ENCODE peak calls at places on chromosomes 6 and 20, in seven cellular contexts. G is CD8-positive, alpha-beta memory T cell; Z is mammary epithelial cell; C is heart left ventricle; Q is CD4-positive, alpha-beta memory T cell; I is neuronal stem cell; M is lower lobe of right lung. R is an unnamed sample.

GRCh38 chr6:6586671-6587526 is 1.6 kb upstream of the LY86 start:
- DNase-seq in G (peak; percentile 22), Z (no peak), C (no peak), Q (no peak), I (no peak), M (no peak), R (no peak)

GRCh38 chr6:116385462-116385807 is 14.7 kb downstream of the DSE start:
- DNase-seq in G (no peak), Z (peak; percentile 91), C (peak; percentile 17), Q (no peak), I (no peak), M (no peak), R (no peak)

GRCh38 chr6:72724545-72724944 is 102.7 kb downstream of the KCNQ5 start:
- DNase-seq in G (no peak), Z (no peak), C (no peak), Q (no peak), I (no peak), M (no peak), R (no peak)

GRCh38 chr6:151690768-151691562 is 116.5 kb upstream of the ESR1 start:
- DNase-seq in G (no peak), Z (peak; percentile 39), C (no peak), Q (peak; percentile 33), I (no peak), M (no peak), R (no peak)

GRCh38 chr6:154257074-154257473 is 99.5 kb downstream of the IPCEF1 start:
- DNase-seq in G (no peak), Z (no peak), C (peak; percentile 13), Q (no peak), I (no peak), M (no peak), R (no peak)

GRCh38 chr20:24833592-24833991 is 115.5 kb upstream of the CST7 start:
- DNase-seq in G (no peak), Z (no peak), C (no peak), Q (no peak), I (no peak), M (no peak), R (no peak)

GRCh38 chr6:92767101-92767500 is 652.3 kb downstream of the EPHA7 start:
- DNase-seq in G (no peak), Z (no peak), C (no peak), Q (no peak), I (no peak), M (no peak), R (no peak)

GRCh38 chr20:1466211-1467081 is at the start of gene NSFL1C:
- DNase-seq in G (peak; percentile 98), Z (peak; percentile 93), C (peak; percentile 95), Q (peak; percentile 99), I (peak; percentile 95), M (peak; percentile 96), R (peak; percentile 98)

GRCh38 chr6:155517282-155517681 is 61.6 kb upstream of the NOX3 start:
- DNase-seq in G (no peak), Z (no peak), C (no peak), Q (no peak), I (no peak), M (no peak), R (no peak)

GRCh38 chr20:41175201-41175651 is 37.9 kb downstream of the PLCG1 start:
- DNase-seq in G (no peak), Z (no peak), C (peak; percentile 3), Q (no peak), I (no peak), M (no peak), R (no peak)

GRCh38 chr6:112571886-112572285 is 224.8 kb downstream of the RFPL4B start:
- DNase-seq in G (no peak), Z (no peak), C (no peak), Q (no peak), I (no peak), M (no peak), R (no peak)

GRCh38 chr6:105819774-105820173 is 266.4 kb upstream of the PRDM1 start:
- DNase-seq in G (no peak), Z (no peak), C (no peak), Q (no peak), I (no peak), M (no peak), R (no peak)

GRCh38 chr20:62141397-62142251 is 1.6 kb downstream of the PSMA7 start:
- DNase-seq in G (peak; percentile 60), Z (peak; percentile 51), C (no peak), Q (peak; percentile 26), I (no peak), M (no peak), R (no peak)

GRCh38 chr20:37510226-37510625 is 10.8 kb upstream of the NNAT start:
- DNase-seq in G (no peak), Z (no peak), C (no peak), Q (no peak), I (no peak), M (no peak), R (no peak)

GRCh38 chr6:25882066-25882496 is 8.0 kb upstream of the SLC17A3 start:
- DNase-seq in G (peak; percentile 46), Z (no peak), C (peak; percentile 10), Q (peak; percentile 63), I (peak; percentile 21), M (peak; percentile 61), R (peak; percentile 45)

GRCh38 chr6:139126255-139126654 is 8.6 kb upstream of the HECA start:
- DNase-seq in G (no peak), Z (peak; percentile 65), C (no peak), Q (no peak), I (no peak), M (no peak), R (peak; percentile 50)

GRCh38 chr6:35742842-35743241 is 6.0 kb downstream of the ARMC12 start:
- DNase-seq in G (no peak), Z (no peak), C (no peak), Q (no peak), I (no peak), M (no peak), R (no peak)

GRCh38 chr20:50401587-50402343 is 108.4 kb upstream of the PTPN1 start:
- DNase-seq in G (no peak), Z (no peak), C (no peak), Q (no peak), I (no peak), M (no peak), R (no peak)

GRCh38 chr6:62819640-62820039 is 391.6 kb upstream of the FKBP1C start:
- DNase-seq in G (no peak), Z (no peak), C (no peak), Q (no peak), I (no peak), M (no peak), R (no peak)

GRCh38 chr20:61263084-61263695 is 11.1 kb downstream of the CDH4 start:
- DNase-seq in G (no peak), Z (no peak), C (no peak), Q (peak; percentile 17), I (no peak), M (no peak), R (no peak)

GRCh38 chr20:3068986-3069900 is 2.2 kb upstream of the OXT start:
- DNase-seq in G (peak; percentile 59), Z (no peak), C (no peak), Q (peak; percentile 20), I (no peak), M (no peak), R (peak; percentile 63)

GRCh38 chr6:136695410-136695809 is 96.9 kb downstream of the MAP3K5 start:
- DNase-seq in G (no peak), Z (no peak), C (no peak), Q (no peak), I (no peak), M (no peak), R (no peak)
- H3K4me1 ChIP-seq in G (no peaks in the 10 kb centered on the region), Z (peaks cover 26% of the 10 kb centered on the region), C (no peaks in the 10 kb centered on the region), Q (peaks cover 6% of the 10 kb centered on the region), I (no peaks in the 10 kb centered on the region), M (peaks cover 12% of the 10 kb centered on the region), R (peaks cover 2% of the 10 kb centered on the region)

DNA sequence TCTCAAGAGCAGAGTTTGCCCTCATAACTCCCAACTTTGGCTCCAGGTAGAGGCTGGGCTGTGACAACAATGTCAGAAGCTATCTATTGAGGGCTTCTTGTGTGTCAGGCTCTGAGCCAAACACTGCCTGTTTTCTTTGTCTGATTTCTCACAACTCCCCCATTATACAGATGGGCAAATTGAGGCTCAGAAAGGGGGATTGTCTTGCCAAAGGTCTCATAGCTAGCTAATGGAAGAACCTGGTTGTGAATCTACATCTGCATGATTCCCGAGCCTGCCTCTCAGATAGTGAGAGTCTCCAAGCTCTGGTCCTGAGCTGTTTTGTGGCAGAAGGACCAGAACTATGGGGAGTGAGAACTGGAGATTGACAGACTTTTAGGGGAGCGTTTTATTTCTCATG is 1.4 kb downstream of the CD40 start:
- DNase-seq in G (no peak), Z (no peak), C (no peak), Q (no peak), I (no peak), M (no peak), R (no peak)
- H3K4me1 ChIP-seq in G (peaks cover 9% of the 10 kb centered on the region), Z (peaks cover 11% of the 10 kb centered on the region), C (peaks cover 36% of the 10 kb centered on the region), Q (peaks cover 18% of the 10 kb centered on the region), I (peaks cover 3% of the 10 kb centered on the region), M (peaks cover 52% of the 10 kb centered on the region), R (no peaks in the 10 kb centered on the region)

DNA sequence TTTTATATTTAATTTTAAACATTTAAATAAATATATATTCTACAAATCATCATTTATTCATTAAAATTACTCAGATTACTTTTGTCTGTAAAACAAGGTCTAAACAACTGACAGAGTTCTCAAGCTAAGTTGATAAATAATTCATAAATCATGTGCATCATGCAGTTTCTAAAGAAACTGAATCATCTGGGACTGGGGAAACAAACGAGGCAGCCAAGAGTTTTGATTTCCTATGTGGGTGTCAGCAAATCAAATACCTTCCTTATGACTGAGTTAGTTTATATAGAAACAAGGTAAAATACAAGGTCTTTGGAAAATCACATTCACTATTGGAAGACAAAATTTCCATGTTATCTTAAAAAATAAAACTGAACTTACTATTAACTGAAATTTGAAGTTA is 149.9 kb upstream of the BEND6 start:
- DNase-seq in G (no peak), Z (peak; percentile 83), C (no peak), Q (no peak), I (no peak), M (no peak), R (no peak)
- H3K4me1 ChIP-seq in G (no peaks in the 10 kb centered on the region), Z (peaks cover 27% of the 10 kb centered on the region), C (peaks cover 55% of the 10 kb centered on the region), Q (no peaks in the 10 kb centered on the region), I (peaks cover 13% of the 10 kb centered on the region), M (no peaks in the 10 kb centered on the region), R (peaks cover 6% of the 10 kb centered on the region)

DNA sequence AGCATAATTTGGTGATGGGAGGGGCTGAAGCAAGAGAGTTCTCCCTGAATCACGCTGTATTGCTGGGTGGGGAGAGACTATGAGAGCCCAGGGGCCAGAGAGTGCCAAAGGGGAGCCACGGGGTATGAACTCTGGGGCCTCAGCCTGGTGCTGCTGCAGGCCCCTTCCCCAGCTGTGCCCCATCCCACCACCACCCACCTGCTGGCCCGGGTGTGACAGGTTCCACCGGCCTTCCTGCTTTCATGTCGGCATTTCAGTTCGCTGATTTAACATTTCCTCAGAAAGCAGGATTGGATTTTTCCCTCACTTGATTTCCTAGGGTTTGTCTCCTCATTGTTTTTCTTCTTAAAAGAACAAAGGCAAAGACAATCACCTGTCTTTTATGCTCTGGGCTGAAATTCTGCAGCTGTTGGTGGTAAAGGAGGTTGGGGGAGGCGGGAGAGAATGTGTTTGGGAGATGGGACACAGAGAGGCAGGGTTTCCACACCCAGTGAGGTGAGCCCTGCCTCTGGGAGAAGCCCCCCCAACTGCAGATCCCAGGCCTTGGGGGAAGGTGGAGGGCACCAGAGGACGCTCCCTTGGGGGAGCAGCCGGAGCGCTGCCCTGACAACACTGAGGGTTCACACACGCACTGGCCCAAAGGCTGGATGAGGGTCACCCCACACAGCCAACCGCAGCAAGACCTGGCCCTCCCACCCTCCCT is 10.3 kb upstream of the MLN start:
- DNase-seq in G (no peak), Z (no peak), C (no peak), Q (no peak), I (no peak), M (peak; percentile 33), R (no peak)
- H3K4me1 ChIP-seq in G (no peaks in the 10 kb centered on the region), Z (no peaks in the 10 kb centered on the region), C (no peaks in the 10 kb centered on the region), Q (no peaks in the 10 kb centered on the region), I (peaks cover 18% of the 10 kb centered on the region), M (no peaks in the 10 kb centered on the region), R (no peaks in the 10 kb centered on the region)

GRCh38 chr20:49281059-49281912 is 3.4 kb upstream of the ZNFX1 start:
- DNase-seq in G (no peak), Z (no peak), C (no peak), Q (no peak), I (no peak), M (no peak), R (no peak)
- H3K4me1 ChIP-seq in G (peaks cover 57% of the 10 kb centered on the region), Z (peaks cover 57% of the 10 kb centered on the region), C (peaks cover 33% of the 10 kb centered on the region), Q (peaks cover 59% of the 10 kb centered on the region), I (peaks cover 7% of the 10 kb centered on the region), M (peaks cover 52% of the 10 kb centered on the region), R (peaks cover 2% of the 10 kb centered on the region)

R was measured in aorta.